ENCODE peak calls at places on chromosomes 2 and 18, in ten cellular contexts. J is fibroblast of lung, E is GM23248, C is endothelial cell of umbilical vein, Y is mammary epithelial cell, S is astrocyte, Z is PC-3, M is SK-N-SH, H is hepatocyte, B is PC-9. P is an unnamed sample. For H4K20me1 and H3K36me3, the result is how much of the 10 kb centered on the place peaks cover.

GRCh38 chr2:834233-834632 is 116.4 kb upstream of the SNTG2 start:
- DNase-seq in C (no peak), Y (no peak), E (no peak), B (no peak), S (no peak), J (no peak), Z (no peak), H (no peak), M (no peak), P (no peak)

GRCh38 chr2:85523062-85523905 is 15.7 kb upstream of the MAT2A start:
- DNase-seq in B (no peak), C (no peak), M (no peak), J (no peak), E (no peak), H (no peak), Z (no peak), Y (no peak), S (no peak), P (no peak)

GRCh38 chr2:127277028-127277427 is 16.9 kb downstream of the ERCC3 start:
- DNase-seq in B (no peak), Z (no peak), S (no peak), C (no peak), Y (no peak), E (peak), H (no peak), J (peak), M (no peak), P (no peak)

GRCh38 chr2:203790134-203790533 is 77.4 kb upstream of the CTLA4 start:
- DNase-seq in S (peak), J (no peak), Y (peak), C (peak), H (no peak), M (no peak), E (peak), Z (no peak), B (no peak), P (no peak)

GRCh38 chr2:121088251-121089004 is 196.6 kb downstream of the TFCP2L1 start:
- DNase-seq in C (no peak), Z (no peak), J (peak), S (no peak), B (no peak), M (no peak), H (peak), E (no peak), Y (no peak), P (no peak)

GRCh38 chr2:223562078-223562477 is 40.1 kb downstream of the SCG2 start:
- DNase-seq in M (no peak), J (no peak), B (no peak), Y (peak), H (no peak), Z (peak), E (no peak), C (no peak), S (no peak), P (no peak)

GRCh38 chr18:23331091-23331920 is 121.8 kb upstream of the RIOK3 start:
- DNase-seq in S (no peak), B (peak), Y (peak), H (peak), E (no peak), Z (peak), J (no peak), M (no peak), C (no peak), P (no peak)

GRCh38 chr18:10127721-10128120 is 213.9 kb downstream of the VAPA start:
- DNase-seq in E (no peak), C (no peak), S (no peak), Z (no peak), H (no peak), B (no peak), M (no peak), J (no peak), Y (no peak), P (no peak)

GRCh38 chr2:188076149-188077056 is 215.3 kb upstream of the GULP1 start:
- DNase-seq in Y (no peak), C (no peak), M (no peak), J (peak), Z (no peak), E (no peak), B (no peak), H (no peak), S (no peak), P (no peak)

GRCh38 chr2:164620873-164621760 is at the start of gene GRB14:
- DNase-seq in C (peak), Y (peak), B (peak), M (peak), J (no peak), H (peak), E (peak), S (no peak), Z (peak), P (peak)

GRCh38 chr2:36408198-36408703 is 52.7 kb downstream of the CRIM1 start:
- DNase-seq in E (no peak), M (no peak), H (no peak), C (peak), B (no peak), S (peak), J (peak), Y (peak), Z (no peak), P (peak)

GRCh38 chr2:225040862-225041209 is 1.4 kb downstream of the DOCK10 start:
- DNase-seq in H (no peak), Z (peak), C (no peak), S (no peak), B (no peak), J (peak), Y (no peak), E (peak), M (peak), P (peak)

GRCh38 chr2:86249176-86249842 is 50.1 kb downstream of the MRPL35 start:
- DNase-seq in H (peak), J (peak), S (peak), E (peak), C (no peak), Y (peak), Z (peak), M (peak), B (no peak), P (no peak)

GRCh38 chr2:150413416-150413815 is 74.1 kb downstream of the RND3 start:
- DNase-seq in Y (no peak), M (no peak), J (no peak), C (no peak), Z (no peak), S (no peak), B (no peak), E (no peak), H (no peak), P (no peak)

GRCh38 chr2:120773186-120773800 is 37.6 kb downstream of the GLI2 start:
- DNase-seq in C (no peak), H (no peak), B (no peak), S (no peak), J (no peak), E (no peak), Y (no peak), M (no peak), Z (no peak), P (no peak)

GRCh38 chr2:55097083-55097461 is 46.8 kb upstream of the RTN4 start:
- DNase-seq in E (no peak), M (no peak), J (no peak), C (no peak), Z (no peak), S (no peak), B (no peak), Y (no peak), H (no peak), P (no peak)

GRCh38 chr2:121530210-121530562 is 494 bp upstream of the RNU4ATAC start:
- DNase-seq in M (peak), B (peak), C (peak), H (peak), E (peak), Z (peak), S (peak), J (no peak), Y (peak), P (peak)

GRCh38 chr2:43005211-43005974 is 213.0 kb upstream of the HAAO start:
- DNase-seq in B (no peak), M (peak), S (no peak), H (peak), C (no peak), Y (no peak), E (no peak), Z (no peak), J (no peak), P (no peak)

GRCh38 chr2:142286618-142287017 is 155.8 kb upstream of the LRP1B start:
- DNase-seq in M (peak), C (no peak), S (no peak), J (no peak), H (peak), E (peak), Y (peak), Z (peak), B (no peak), P (peak)

GRCh38 chr2:203802277-203803045 is 65.1 kb upstream of the CTLA4 start:
- DNase-seq in M (no peak), E (peak), Y (peak), B (no peak), J (no peak), H (no peak), C (no peak), S (peak), Z (no peak), P (no peak)

GRCh38 chr18:8705280-8705940 is at the start of gene MTCL1:
- DNase-seq in C (peak), E (peak), Y (peak), S (peak), J (peak), H (no peak), M (peak), B (peak), Z (peak), P (peak)

GRCh38 chr2:241161646-241162281 is 11.5 kb downstream of the PPP1R7 start:
- DNase-seq in C (no peak), Z (no peak), J (peak), B (no peak), H (peak), E (peak), S (peak), M (no peak), Y (peak), P (no peak)

GRCh38 chr2:239048771-239049170 is 200.9 kb downstream of the TWIST2 start:
- DNase-seq in Z (no peak), S (no peak), M (no peak), J (no peak), E (no peak), Y (no peak), H (no peak), C (no peak), B (no peak), P (no peak)

GRCh38 chr2:202418511-202418910 is 42.4 kb downstream of the BMPR2 start:
- DNase-seq in B (no peak), Y (no peak), C (peak), S (no peak), H (peak), J (no peak), E (no peak), M (no peak), Z (no peak), P (no peak)

GRCh38 chr2:7012141-7012809 is 95.1 kb downstream of the RNF144A start:
- DNase-seq in B (no peak), E (peak), Z (peak), C (no peak), H (no peak), J (no peak), Y (no peak), M (no peak), S (peak), P (no peak)

GRCh38 chr2:444937-445884 is 157.3 kb upstream of the ALKAL2 start:
- DNase-seq in S (no peak), M (no peak), Z (peak), E (no peak), C (no peak), H (no peak), B (no peak), Y (no peak), J (no peak), P (no peak)

GRCh38 chr2:95327861-95328260 is 30.7 kb downstream of the KCNIP3 start:
- DNase-seq in Y (no peak), Z (no peak), B (no peak), C (no peak), M (no peak), H (no peak), S (no peak), E (no peak), J (no peak), P (no peak)

GRCh38 chr2:20421988-20422678 is 24.7 kb upstream of the RHOB start:
- DNase-seq in H (no peak), Z (peak), C (no peak), J (peak), E (peak), S (peak), M (no peak), Y (peak), B (peak), P (no peak)

DNA sequence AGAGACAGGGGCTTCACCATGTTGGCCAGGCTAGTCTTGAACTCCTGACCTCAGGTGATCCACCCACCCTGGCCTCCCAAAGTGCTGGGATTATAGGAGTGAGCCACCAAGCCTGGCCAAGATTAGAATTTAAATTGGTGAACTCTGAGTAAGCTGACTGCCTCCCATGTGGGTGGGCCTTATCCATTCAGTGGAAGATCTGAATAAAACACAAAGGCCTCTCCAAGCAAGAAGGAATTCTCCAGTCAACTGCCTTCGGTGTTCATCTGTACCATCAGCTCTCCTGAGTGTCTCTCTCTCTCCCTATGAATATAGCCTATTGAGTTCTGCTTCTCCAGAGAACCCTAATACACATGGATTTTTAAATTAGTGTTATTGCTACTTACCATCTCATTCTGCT is 36.4 kb downstream of the FBXO11 start:
- DNase-seq in B (no peak), Z (no peak), E (peak), H (no peak), C (peak), S (peak), Y (no peak), J (no peak), M (no peak), P (peak)
- H4K20me1 ChIP-seq in B (under half), Z (under half), E (under half), H (half or more), C (under half), S (half or more), Y (under half), J (under half), M (half or more), P (half or more)

GRCh38 chr2:131145040-131145439 is 39.9 kb downstream of the PLEKHB2 start:
- DNase-seq in J (no peak), H (no peak), S (no peak), Z (no peak), Y (no peak), B (no peak), C (no peak), E (no peak), M (no peak), P (no peak)
- H3K36me3 ChIP-seq in J (under half), H (under half), S (under half), Z (half or more), Y (under half), B (under half), C (under half), E (under half), M (half or more), P (under half)

DNA sequence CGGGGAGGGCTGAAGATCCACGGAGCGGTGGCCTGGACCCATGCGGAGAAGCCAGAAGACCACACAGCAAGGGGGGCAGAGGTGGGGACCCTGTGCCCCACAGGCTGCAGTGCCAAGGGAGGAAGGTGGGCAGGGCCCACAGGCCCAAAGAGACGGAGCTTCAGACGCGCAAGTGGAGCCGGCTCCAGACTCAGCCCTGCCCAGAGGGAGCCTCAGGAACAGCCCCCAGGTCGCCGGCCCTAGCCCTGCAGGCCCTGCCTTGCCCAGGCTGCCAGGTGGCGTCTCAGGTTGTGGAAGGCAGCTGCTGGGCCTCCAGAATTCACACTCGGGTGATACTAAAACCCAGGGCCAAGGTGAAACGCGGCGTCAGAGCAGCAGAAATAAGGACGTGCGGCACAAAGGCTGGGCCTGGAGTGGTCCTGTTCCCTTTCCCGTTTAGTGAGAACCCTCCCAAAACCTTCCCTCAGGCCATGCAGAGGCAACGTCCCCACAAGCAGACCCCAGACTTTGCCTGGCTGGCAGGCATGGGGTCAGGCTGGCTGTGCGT is 36.8 kb downstream of the SLC66A2 start:
- DNase-seq in B (no peak), E (no peak), S (no peak), C (no peak), M (no peak), H (peak), Y (no peak), J (no peak), Z (no peak), P (no peak)
- H4K20me1 ChIP-seq in B (under half), E (under half), S (under half), C (under half), M (under half), H (under half), Y (under half), J (under half), Z (under half), P (under half)

DNA sequence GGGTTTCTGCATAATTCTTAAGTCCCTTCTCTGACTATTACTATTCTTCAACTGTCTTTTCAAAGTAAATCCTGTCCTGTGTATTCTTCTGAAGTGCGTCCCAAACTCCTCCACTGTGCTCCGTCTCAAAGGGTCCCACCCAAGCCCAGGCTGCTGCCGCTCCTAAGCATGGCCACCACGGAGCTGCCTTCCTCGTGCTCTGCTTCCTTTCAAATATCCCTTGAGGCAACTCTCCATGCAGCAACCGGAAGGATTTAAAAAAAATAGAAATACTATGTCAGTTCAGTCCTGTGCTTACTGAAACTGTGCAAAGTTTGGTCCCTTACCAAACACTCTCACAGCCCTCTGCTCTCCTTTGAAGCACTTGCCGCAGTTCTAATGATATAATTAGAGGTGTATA is 116.1 kb downstream of the NOL10 start:
- DNase-seq in S (no peak), B (no peak), M (no peak), Z (no peak), H (no peak), Y (no peak), J (no peak), C (no peak), E (no peak), P (no peak)
- H3K36me3 ChIP-seq in S (under half), B (under half), M (half or more), Z (under half), H (under half), Y (under half), J (under half), C (under half), E (under half), P (under half)

GRCh38 chr2:62208082-62208757 is 12.3 kb downstream of the B3GNT2 start:
- DNase-seq in C (no peak), B (no peak), Z (no peak), M (no peak), S (no peak), Y (no peak), J (no peak), E (no peak), H (no peak), P (no peak)

GRCh38 chr2:62207480-62207879 is 11.6 kb downstream of the B3GNT2 start:
- DNase-seq in B (no peak), Y (no peak), H (no peak), C (no peak), S (no peak), E (no peak), J (no peak), Z (no peak), M (no peak), P (peak)

GRCh38 chr2:62209427-62209991 is 13.6 kb downstream of the B3GNT2 start:
- DNase-seq in E (no peak), Y (no peak), J (no peak), Z (no peak), B (no peak), H (no peak), M (no peak), C (no peak), S (no peak), P (no peak)

GRCh38 chr2:62206024-62206423 is 10.1 kb downstream of the B3GNT2 start:
- DNase-seq in C (no peak), Z (no peak), M (no peak), E (no peak), B (no peak), H (no peak), Y (no peak), J (no peak), S (no peak), P (no peak)

GRCh38 chr2:62208758-62209114 is 12.8 kb downstream of the B3GNT2 start:
- DNase-seq in C (no peak), H (no peak), Z (no peak), B (no peak), S (no peak), M (no peak), E (no peak), Y (no peak), J (no peak), P (no peak)
- H4K20me1 ChIP-seq in C (under half), H (half or more), Z (under half), B (half or more), S (half or more), M (under half), E (under half), Y (under half), J (under half), P (half or more)

GRCh38 chr2:48109491-48110204 is 203.3 kb upstream of the FBXO11 start:
- DNase-seq in B (no peak), S (no peak), H (no peak), Y (no peak), Z (peak), M (no peak), J (no peak), E (no peak), C (no peak), P (no peak)

GRCh38 chr2:48107326-48107925 is 201.1 kb upstream of the FBXO11 start:
- DNase-seq in M (no peak), Y (peak), S (peak), E (peak), H (peak), Z (peak), J (peak), C (peak), B (peak), P (no peak)

GRCh38 chr2:48108455-48108854 is 202.2 kb upstream of the FBXO11 start:
- DNase-seq in J (no peak), E (no peak), S (no peak), B (no peak), Y (no peak), H (no peak), M (no peak), C (no peak), Z (no peak), P (no peak)

GRCh38 chr2:48104418-48104817 is 198.1 kb upstream of the FBXO11 start:
- DNase-seq in B (no peak), Z (no peak), M (no peak), S (no peak), H (no peak), J (no peak), C (no peak), E (no peak), Y (no peak), P (no peak)

DNA sequence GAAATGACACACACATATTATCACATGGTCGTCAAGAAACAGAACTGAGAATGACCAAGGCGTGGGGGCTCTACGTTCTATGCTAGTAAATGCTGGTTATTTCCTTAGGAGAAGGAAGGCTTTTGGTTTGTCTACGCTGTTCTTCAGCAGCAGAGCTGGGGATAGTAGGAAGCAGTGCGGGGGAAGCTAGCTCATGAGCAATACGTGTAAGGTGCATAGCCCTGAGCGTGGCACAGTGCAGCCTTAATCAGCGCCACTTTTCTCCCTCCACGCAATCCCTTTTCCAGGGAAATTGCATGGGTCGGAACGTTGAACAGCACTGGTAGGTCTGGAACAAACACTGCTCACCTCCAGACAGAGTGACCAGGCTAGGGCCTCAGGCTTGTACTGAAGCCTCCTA is 199.6 kb upstream of the FBXO11 start:
- DNase-seq in J (no peak), C (no peak), Y (no peak), S (no peak), E (no peak), M (no peak), B (no peak), H (no peak), Z (no peak), P (no peak)
- H3K36me3 ChIP-seq in J (under half), C (under half), Y (under half), S (under half), E (under half), M (under half), B (under half), H (under half), Z (under half), P (under half)

GRCh38 chr2:105388971-105389381 is 9.9 kb downstream of the FHL2 start:
- DNase-seq in C (peak), Z (no peak), J (peak), E (peak), B (no peak), Y (no peak), H (no peak), S (peak), M (no peak), P (no peak)
- H4K20me1 ChIP-seq in C (under half), Z (under half), J (under half), E (under half), B (under half), Y (under half), H (under half), S (half or more), M (under half), P (under half)

GRCh38 chr2:191693778-191694177 is 15.8 kb downstream of the NABP1 start:
- DNase-seq in E (peak), H (no peak), J (no peak), M (no peak), S (no peak), Z (no peak), B (no peak), C (no peak), Y (no peak), P (no peak)
- H3K36me3 ChIP-seq in E (under half), H (under half), J (under half), M (under half), S (under half), Z (under half), B (under half), C (under half), Y (under half), P (under half)